ENCODE peak calls at places on chromosomes 5 and 9, in ten cellular contexts. One of them, this sample, is unnamed.

GRCh38 chr9:32251539-32251938 is 132.9 kb upstream of the ACO1 start:
- DNase-seq in T-helper 1 cell: peak
- DNase-seq in heart left ventricle: peak
- DNase-seq in effector memory CD8-positive, alpha-beta T cell: peak
- DNase-seq in EL: peak
- DNase-seq in HT1080: peak
- DNase-seq in AML-193: peak
- DNase-seq in smooth muscle cell of the brain vasculature: no peak
- DNase-seq in cardiac septum: no peak
- DNase-seq in activated T-cell treated with anti-CD3 and anti-CD28 coated beads for 48 hours: no peak
- DNase-seq in this sample: peak

GRCh38 chr5:67969631-67970030 is 245.9 kb upstream of the PIK3R1 start:
- DNase-seq in EL: no peak
- DNase-seq in HT1080: no peak
- DNase-seq in activated T-cell treated with anti-CD3 and anti-CD28 coated beads for 48 hours: no peak
- DNase-seq in AML-193: no peak
- DNase-seq in smooth muscle cell of the brain vasculature: no peak
- DNase-seq in cardiac septum: no peak
- DNase-seq in T-helper 1 cell: no peak
- DNase-seq in heart left ventricle: no peak
- DNase-seq in effector memory CD8-positive, alpha-beta T cell: no peak
- DNase-seq in this sample: no peak

GRCh38 chr5:96997265-96997859 is 61.5 kb downstream of the LNPEP start:
- DNase-seq in effector memory CD8-positive, alpha-beta T cell: peak
- DNase-seq in AML-193: peak
- DNase-seq in heart left ventricle: no peak
- DNase-seq in activated T-cell treated with anti-CD3 and anti-CD28 coated beads for 48 hours: no peak
- DNase-seq in cardiac septum: no peak
- DNase-seq in smooth muscle cell of the brain vasculature: peak
- DNase-seq in EL: peak
- DNase-seq in T-helper 1 cell: no peak
- DNase-seq in HT1080: peak
- DNase-seq in this sample: peak

GRCh38 chr9:93185261-93186150 is 1.6 kb downstream of the WNK2 start:
- DNase-seq in HT1080: no peak
- DNase-seq in activated T-cell treated with anti-CD3 and anti-CD28 coated beads for 48 hours: no peak
- DNase-seq in smooth muscle cell of the brain vasculature: no peak
- DNase-seq in effector memory CD8-positive, alpha-beta T cell: no peak
- DNase-seq in heart left ventricle: no peak
- DNase-seq in AML-193: no peak
- DNase-seq in EL: no peak
- DNase-seq in cardiac septum: no peak
- DNase-seq in T-helper 1 cell: no peak
- DNase-seq in this sample: no peak

GRCh38 chr9:112971415-112971814 is 40.6 kb downstream of the ZNF883 start:
- DNase-seq in smooth muscle cell of the brain vasculature: no peak
- DNase-seq in heart left ventricle: no peak
- DNase-seq in cardiac septum: no peak
- DNase-seq in effector memory CD8-positive, alpha-beta T cell: no peak
- DNase-seq in AML-193: peak
- DNase-seq in HT1080: no peak
- DNase-seq in EL: peak
- DNase-seq in activated T-cell treated with anti-CD3 and anti-CD28 coated beads for 48 hours: peak
- DNase-seq in T-helper 1 cell: no peak
- DNase-seq in this sample: no peak

GRCh38 chr9:134376386-134377142 is 50.3 kb downstream of the RXRA start:
- DNase-seq in activated T-cell treated with anti-CD3 and anti-CD28 coated beads for 48 hours: no peak
- DNase-seq in AML-193: no peak
- DNase-seq in smooth muscle cell of the brain vasculature: no peak
- DNase-seq in effector memory CD8-positive, alpha-beta T cell: no peak
- DNase-seq in EL: no peak
- DNase-seq in cardiac septum: no peak
- DNase-seq in heart left ventricle: no peak
- DNase-seq in T-helper 1 cell: no peak
- DNase-seq in HT1080: no peak
- DNase-seq in this sample: no peak

GRCh38 chr9:107394264-107394663 is 95.3 kb downstream of the KLF4 start:
- DNase-seq in smooth muscle cell of the brain vasculature: no peak
- DNase-seq in activated T-cell treated with anti-CD3 and anti-CD28 coated beads for 48 hours: no peak
- DNase-seq in heart left ventricle: no peak
- DNase-seq in effector memory CD8-positive, alpha-beta T cell: no peak
- DNase-seq in T-helper 1 cell: no peak
- DNase-seq in AML-193: no peak
- DNase-seq in EL: no peak
- DNase-seq in HT1080: no peak
- DNase-seq in cardiac septum: no peak
- DNase-seq in this sample: no peak

GRCh38 chr9:107274953-107275422 is 8.1 kb upstream of the RAD23B start:
- DNase-seq in cardiac septum: no peak
- DNase-seq in HT1080: peak
- DNase-seq in EL: peak
- DNase-seq in activated T-cell treated with anti-CD3 and anti-CD28 coated beads for 48 hours: no peak
- DNase-seq in smooth muscle cell of the brain vasculature: peak
- DNase-seq in T-helper 1 cell: no peak
- DNase-seq in effector memory CD8-positive, alpha-beta T cell: no peak
- DNase-seq in heart left ventricle: no peak
- DNase-seq in AML-193: no peak
- DNase-seq in this sample: no peak

GRCh38 chr9:11319477-11320060 is 706.8 kb upstream of the PTPRD start:
- DNase-seq in AML-193: peak
- DNase-seq in HT1080: peak
- DNase-seq in effector memory CD8-positive, alpha-beta T cell: no peak
- DNase-seq in T-helper 1 cell: no peak
- DNase-seq in activated T-cell treated with anti-CD3 and anti-CD28 coated beads for 48 hours: no peak
- DNase-seq in heart left ventricle: no peak
- DNase-seq in EL: no peak
- DNase-seq in smooth muscle cell of the brain vasculature: no peak
- DNase-seq in cardiac septum: no peak
- DNase-seq in this sample: no peak

GRCh38 chr9:129888809-129889460 is 53.7 kb downstream of the USP20 start:
- DNase-seq in heart left ventricle: no peak
- DNase-seq in smooth muscle cell of the brain vasculature: no peak
- DNase-seq in T-helper 1 cell: peak
- DNase-seq in HT1080: no peak
- DNase-seq in cardiac septum: no peak
- DNase-seq in AML-193: no peak
- DNase-seq in effector memory CD8-positive, alpha-beta T cell: peak
- DNase-seq in activated T-cell treated with anti-CD3 and anti-CD28 coated beads for 48 hours: no peak
- DNase-seq in EL: no peak
- DNase-seq in this sample: no peak

GRCh38 chr5:106639488-106639887 is 1031.2 kb downstream of the EFNA5 start:
- DNase-seq in HT1080: no peak
- DNase-seq in activated T-cell treated with anti-CD3 and anti-CD28 coated beads for 48 hours: no peak
- DNase-seq in cardiac septum: no peak
- DNase-seq in EL: no peak
- DNase-seq in heart left ventricle: no peak
- DNase-seq in effector memory CD8-positive, alpha-beta T cell: no peak
- DNase-seq in AML-193: no peak
- DNase-seq in smooth muscle cell of the brain vasculature: no peak
- DNase-seq in T-helper 1 cell: no peak
- DNase-seq in this sample: no peak

GRCh38 chr5:61334224-61335196 is 2.5 kb downstream of the ZSWIM6 start:
- DNase-seq in T-helper 1 cell: no peak
- DNase-seq in cardiac septum: no peak
- DNase-seq in heart left ventricle: no peak
- DNase-seq in AML-193: no peak
- DNase-seq in smooth muscle cell of the brain vasculature: no peak
- DNase-seq in HT1080: peak
- DNase-seq in activated T-cell treated with anti-CD3 and anti-CD28 coated beads for 48 hours: no peak
- DNase-seq in EL: peak
- DNase-seq in effector memory CD8-positive, alpha-beta T cell: no peak
- DNase-seq in this sample: no peak

GRCh38 chr5:80662108-80662507 is 7.3 kb upstream of the DHFR start:
- DNase-seq in T-helper 1 cell: no peak
- DNase-seq in AML-193: no peak
- DNase-seq in effector memory CD8-positive, alpha-beta T cell: no peak
- DNase-seq in smooth muscle cell of the brain vasculature: no peak
- DNase-seq in HT1080: no peak
- DNase-seq in heart left ventricle: no peak
- DNase-seq in EL: no peak
- DNase-seq in activated T-cell treated with anti-CD3 and anti-CD28 coated beads for 48 hours: no peak
- DNase-seq in cardiac septum: no peak
- DNase-seq in this sample: no peak

GRCh38 chr9:6567140-6567591 is 78.4 kb downstream of the GLDC start:
- DNase-seq in activated T-cell treated with anti-CD3 and anti-CD28 coated beads for 48 hours: peak
- DNase-seq in EL: peak
- DNase-seq in HT1080: peak
- DNase-seq in T-helper 1 cell: no peak
- DNase-seq in AML-193: no peak
- DNase-seq in effector memory CD8-positive, alpha-beta T cell: no peak
- DNase-seq in smooth muscle cell of the brain vasculature: no peak
- DNase-seq in cardiac septum: no peak
- DNase-seq in heart left ventricle: no peak
- DNase-seq in this sample: no peak

GRCh38 chr5:173315495-173316352 is 12.5 kb downstream of the STC2 start:
- DNase-seq in heart left ventricle: peak
- DNase-seq in T-helper 1 cell: no peak
- DNase-seq in effector memory CD8-positive, alpha-beta T cell: no peak
- DNase-seq in AML-193: no peak
- DNase-seq in smooth muscle cell of the brain vasculature: peak
- DNase-seq in cardiac septum: no peak
- DNase-seq in HT1080: no peak
- DNase-seq in EL: peak
- DNase-seq in activated T-cell treated with anti-CD3 and anti-CD28 coated beads for 48 hours: no peak
- DNase-seq in this sample: peak

GRCh38 chr9:86324308-86324707 is 29.9 kb downstream of the TUT7 start:
- DNase-seq in cardiac septum: no peak
- DNase-seq in AML-193: no peak
- DNase-seq in heart left ventricle: no peak
- DNase-seq in smooth muscle cell of the brain vasculature: no peak
- DNase-seq in activated T-cell treated with anti-CD3 and anti-CD28 coated beads for 48 hours: no peak
- DNase-seq in T-helper 1 cell: no peak
- DNase-seq in HT1080: no peak
- DNase-seq in EL: peak
- DNase-seq in effector memory CD8-positive, alpha-beta T cell: no peak
- DNase-seq in this sample: no peak

GRCh38 chr9:127555830-127556820 is 56.0 kb upstream of the STXBP1 start:
- DNase-seq in T-helper 1 cell: no peak
- DNase-seq in AML-193: peak
- DNase-seq in smooth muscle cell of the brain vasculature: peak
- DNase-seq in heart left ventricle: peak
- DNase-seq in EL: peak
- DNase-seq in HT1080: peak
- DNase-seq in activated T-cell treated with anti-CD3 and anti-CD28 coated beads for 48 hours: peak
- DNase-seq in effector memory CD8-positive, alpha-beta T cell: peak
- DNase-seq in cardiac septum: peak
- DNase-seq in this sample: no peak

GRCh38 chr9:124695280-124695890 is 75.7 kb downstream of the NR6A1 start:
- DNase-seq in smooth muscle cell of the brain vasculature: no peak
- DNase-seq in EL: peak
- DNase-seq in effector memory CD8-positive, alpha-beta T cell: no peak
- DNase-seq in activated T-cell treated with anti-CD3 and anti-CD28 coated beads for 48 hours: no peak
- DNase-seq in cardiac septum: no peak
- DNase-seq in T-helper 1 cell: no peak
- DNase-seq in HT1080: peak
- DNase-seq in heart left ventricle: no peak
- DNase-seq in AML-193: no peak
- DNase-seq in this sample: no peak

GRCh38 chr9:101453776-101454570 is 18.4 kb upstream of the ALDOB start:
- DNase-seq in T-helper 1 cell: no peak
- DNase-seq in effector memory CD8-positive, alpha-beta T cell: no peak
- DNase-seq in smooth muscle cell of the brain vasculature: peak
- DNase-seq in heart left ventricle: no peak
- DNase-seq in AML-193: no peak
- DNase-seq in EL: peak
- DNase-seq in HT1080: no peak
- DNase-seq in activated T-cell treated with anti-CD3 and anti-CD28 coated beads for 48 hours: no peak
- DNase-seq in cardiac septum: no peak
- DNase-seq in this sample: no peak

GRCh38 chr5:163252951-163253350 is 184.4 kb upstream of the CCNG1 start:
- DNase-seq in activated T-cell treated with anti-CD3 and anti-CD28 coated beads for 48 hours: no peak
- DNase-seq in EL: no peak
- DNase-seq in cardiac septum: no peak
- DNase-seq in T-helper 1 cell: no peak
- DNase-seq in HT1080: no peak
- DNase-seq in smooth muscle cell of the brain vasculature: no peak
- DNase-seq in effector memory CD8-positive, alpha-beta T cell: no peak
- DNase-seq in heart left ventricle: no peak
- DNase-seq in AML-193: no peak
- DNase-seq in this sample: no peak

GRCh38 chr5:180591249-180591887 is at the start of gene SCGB3A1:
- DNase-seq in cardiac septum: peak
- DNase-seq in effector memory CD8-positive, alpha-beta T cell: no peak
- DNase-seq in AML-193: no peak
- DNase-seq in activated T-cell treated with anti-CD3 and anti-CD28 coated beads for 48 hours: no peak
- DNase-seq in HT1080: no peak
- DNase-seq in heart left ventricle: no peak
- DNase-seq in T-helper 1 cell: no peak
- DNase-seq in smooth muscle cell of the brain vasculature: no peak
- DNase-seq in EL: no peak
- DNase-seq in this sample: no peak

GRCh38 chr9:88076286-88077070 is 61.8 kb downstream of the SPATA31C2 start:
- DNase-seq in T-helper 1 cell: no peak
- DNase-seq in activated T-cell treated with anti-CD3 and anti-CD28 coated beads for 48 hours: peak
- DNase-seq in AML-193: no peak
- DNase-seq in cardiac septum: peak
- DNase-seq in smooth muscle cell of the brain vasculature: peak
- DNase-seq in effector memory CD8-positive, alpha-beta T cell: no peak
- DNase-seq in HT1080: peak
- DNase-seq in heart left ventricle: peak
- DNase-seq in EL: peak
- DNase-seq in this sample: peak

GRCh38 chr9:120902824-120903608 is 23.6 kb downstream of the TRAF1 start:
- DNase-seq in HT1080: no peak
- DNase-seq in heart left ventricle: no peak
- DNase-seq in AML-193: no peak
- DNase-seq in T-helper 1 cell: no peak
- DNase-seq in EL: no peak
- DNase-seq in effector memory CD8-positive, alpha-beta T cell: no peak
- DNase-seq in activated T-cell treated with anti-CD3 and anti-CD28 coated beads for 48 hours: no peak
- DNase-seq in cardiac septum: no peak
- DNase-seq in smooth muscle cell of the brain vasculature: no peak
- DNase-seq in this sample: no peak

GRCh38 chr9:92196909-92197308 is 81.7 kb upstream of the SPTLC1 start:
- DNase-seq in EL: peak
- DNase-seq in heart left ventricle: no peak
- DNase-seq in HT1080: peak
- DNase-seq in cardiac septum: no peak
- DNase-seq in smooth muscle cell of the brain vasculature: no peak
- DNase-seq in activated T-cell treated with anti-CD3 and anti-CD28 coated beads for 48 hours: no peak
- DNase-seq in AML-193: no peak
- DNase-seq in effector memory CD8-positive, alpha-beta T cell: no peak
- DNase-seq in T-helper 1 cell: no peak
- DNase-seq in this sample: no peak

GRCh38 chr9:112921549-112921948 is 30.9 kb upstream of the SLC46A2 start:
- DNase-seq in cardiac septum: no peak
- DNase-seq in activated T-cell treated with anti-CD3 and anti-CD28 coated beads for 48 hours: no peak
- DNase-seq in EL: peak
- DNase-seq in smooth muscle cell of the brain vasculature: no peak
- DNase-seq in T-helper 1 cell: no peak
- DNase-seq in HT1080: peak
- DNase-seq in effector memory CD8-positive, alpha-beta T cell: no peak
- DNase-seq in heart left ventricle: no peak
- DNase-seq in AML-193: peak
- DNase-seq in this sample: no peak

GRCh38 chr5:168706655-168707069 is 127.5 kb upstream of the PANK3 start:
- DNase-seq in T-helper 1 cell: no peak
- DNase-seq in HT1080: peak
- DNase-seq in smooth muscle cell of the brain vasculature: no peak
- DNase-seq in effector memory CD8-positive, alpha-beta T cell: no peak
- DNase-seq in cardiac septum: no peak
- DNase-seq in activated T-cell treated with anti-CD3 and anti-CD28 coated beads for 48 hours: peak
- DNase-seq in heart left ventricle: no peak
- DNase-seq in EL: peak
- DNase-seq in AML-193: no peak
- DNase-seq in this sample: no peak

GRCh38 chr5:36373527-36374086 is 71.9 kb upstream of the RANBP3L start:
- DNase-seq in cardiac septum: no peak
- DNase-seq in HT1080: peak
- DNase-seq in EL: peak
- DNase-seq in smooth muscle cell of the brain vasculature: no peak
- DNase-seq in heart left ventricle: peak
- DNase-seq in T-helper 1 cell: no peak
- DNase-seq in activated T-cell treated with anti-CD3 and anti-CD28 coated beads for 48 hours: no peak
- DNase-seq in AML-193: peak
- DNase-seq in effector memory CD8-positive, alpha-beta T cell: no peak
- DNase-seq in this sample: no peak

GRCh38 chr5:170306381-170306790 is 8.8 kb upstream of the LCP2 start:
- DNase-seq in cardiac septum: no peak
- DNase-seq in effector memory CD8-positive, alpha-beta T cell: no peak
- DNase-seq in T-helper 1 cell: no peak
- DNase-seq in activated T-cell treated with anti-CD3 and anti-CD28 coated beads for 48 hours: no peak
- DNase-seq in heart left ventricle: peak
- DNase-seq in smooth muscle cell of the brain vasculature: no peak
- DNase-seq in AML-193: no peak
- DNase-seq in EL: peak
- DNase-seq in HT1080: peak
- DNase-seq in this sample: no peak